ENCODE peak calls at places on chromosomes 11 and 22, in nine cellular contexts. One of them, this sample, is unnamed.

GRCh38 chr11:16925495-16926065 is 88.6 kb downstream of the PLEKHA7 start:
- DNase-seq in upper lobe of right lung: peak
- DNase-seq in GM23248: peak
- DNase-seq in activated T-helper 1 cell treated with anti-CD3 and anti-CD28 coated beads, Interleukin-12 subunit alpha, Interleukin-12 subunit beta, Interleukin-2, Interleukin-4 antibody, amounts not matched to agents 30 ng/mL and 10 ng/mL and 1 ng/mL, durations not matched to agents 14 hours and 24 hours and 36 hours: no peak
- DNase-seq in NCI-H2029: peak
- DNase-seq in activated effector memory CD4-positive, alpha-beta T cell treated with Interleukin-2 at 50 U/mL for 16 hours: peak
- DNase-seq in hippocampal formation: no peak
- DNase-seq in NCI-H1694: no peak
- DNase-seq in right lobe of liver: peak
- DNase-seq in this sample: peak

GRCh38 chr22:38762607-38763006 is 6.8 kb upstream of the SUN2 start:
- DNase-seq in upper lobe of right lung: no peak
- DNase-seq in GM23248: no peak
- DNase-seq in activated T-helper 1 cell treated with anti-CD3 and anti-CD28 coated beads, Interleukin-12 subunit alpha, Interleukin-12 subunit beta, Interleukin-2, Interleukin-4 antibody, amounts not matched to agents 30 ng/mL and 10 ng/mL and 1 ng/mL, durations not matched to agents 14 hours and 24 hours and 36 hours: no peak
- DNase-seq in NCI-H2029: no peak
- DNase-seq in activated effector memory CD4-positive, alpha-beta T cell treated with Interleukin-2 at 50 U/mL for 16 hours: no peak
- DNase-seq in hippocampal formation: no peak
- DNase-seq in NCI-H1694: no peak
- DNase-seq in right lobe of liver: no peak
- DNase-seq in this sample: no peak

GRCh38 chr11:125945797-125946520 is at the start of gene VSIG10L2:
- DNase-seq in upper lobe of right lung: peak
- DNase-seq in GM23248: no peak
- DNase-seq in activated T-helper 1 cell treated with anti-CD3 and anti-CD28 coated beads, Interleukin-12 subunit alpha, Interleukin-12 subunit beta, Interleukin-2, Interleukin-4 antibody, amounts not matched to agents 30 ng/mL and 10 ng/mL and 1 ng/mL, durations not matched to agents 14 hours and 24 hours and 36 hours: no peak
- DNase-seq in NCI-H2029: no peak
- DNase-seq in activated effector memory CD4-positive, alpha-beta T cell treated with Interleukin-2 at 50 U/mL for 16 hours: no peak
- DNase-seq in hippocampal formation: no peak
- DNase-seq in NCI-H1694: no peak
- DNase-seq in right lobe of liver: no peak
- DNase-seq in this sample: no peak

GRCh38 chr11:14554959-14555358 is 34.8 kb upstream of the PSMA1 start:
- DNase-seq in upper lobe of right lung: no peak
- DNase-seq in GM23248: no peak
- DNase-seq in activated T-helper 1 cell treated with anti-CD3 and anti-CD28 coated beads, Interleukin-12 subunit alpha, Interleukin-12 subunit beta, Interleukin-2, Interleukin-4 antibody, amounts not matched to agents 30 ng/mL and 10 ng/mL and 1 ng/mL, durations not matched to agents 14 hours and 24 hours and 36 hours: peak
- DNase-seq in NCI-H2029: no peak
- DNase-seq in activated effector memory CD4-positive, alpha-beta T cell treated with Interleukin-2 at 50 U/mL for 16 hours: no peak
- DNase-seq in hippocampal formation: no peak
- DNase-seq in NCI-H1694: no peak
- DNase-seq in right lobe of liver: no peak
- DNase-seq in this sample: peak

GRCh38 chr11:94132152-94132558 is 3.5 kb downstream of the PANX1 start:
- DNase-seq in upper lobe of right lung: no peak
- DNase-seq in GM23248: peak
- DNase-seq in activated T-helper 1 cell treated with anti-CD3 and anti-CD28 coated beads, Interleukin-12 subunit alpha, Interleukin-12 subunit beta, Interleukin-2, Interleukin-4 antibody, amounts not matched to agents 30 ng/mL and 10 ng/mL and 1 ng/mL, durations not matched to agents 14 hours and 24 hours and 36 hours: no peak
- DNase-seq in NCI-H2029: no peak
- DNase-seq in activated effector memory CD4-positive, alpha-beta T cell treated with Interleukin-2 at 50 U/mL for 16 hours: no peak
- DNase-seq in hippocampal formation: no peak
- DNase-seq in NCI-H1694: no peak
- DNase-seq in right lobe of liver: no peak
- DNase-seq in this sample: no peak

GRCh38 chr11:32266611-32267010 is 168.7 kb downstream of the WT1 start:
- DNase-seq in upper lobe of right lung: no peak
- DNase-seq in GM23248: no peak
- DNase-seq in activated T-helper 1 cell treated with anti-CD3 and anti-CD28 coated beads, Interleukin-12 subunit alpha, Interleukin-12 subunit beta, Interleukin-2, Interleukin-4 antibody, amounts not matched to agents 30 ng/mL and 10 ng/mL and 1 ng/mL, durations not matched to agents 14 hours and 24 hours and 36 hours: no peak
- DNase-seq in NCI-H2029: no peak
- DNase-seq in activated effector memory CD4-positive, alpha-beta T cell treated with Interleukin-2 at 50 U/mL for 16 hours: no peak
- DNase-seq in hippocampal formation: no peak
- DNase-seq in NCI-H1694: no peak
- DNase-seq in right lobe of liver: no peak
- DNase-seq in this sample: no peak

GRCh38 chr11:114129699-114130659 is 70.5 kb downstream of the ZBTB16 start:
- DNase-seq in upper lobe of right lung: no peak
- DNase-seq in GM23248: no peak
- DNase-seq in activated T-helper 1 cell treated with anti-CD3 and anti-CD28 coated beads, Interleukin-12 subunit alpha, Interleukin-12 subunit beta, Interleukin-2, Interleukin-4 antibody, amounts not matched to agents 30 ng/mL and 10 ng/mL and 1 ng/mL, durations not matched to agents 14 hours and 24 hours and 36 hours: no peak
- DNase-seq in NCI-H2029: no peak
- DNase-seq in activated effector memory CD4-positive, alpha-beta T cell treated with Interleukin-2 at 50 U/mL for 16 hours: no peak
- DNase-seq in hippocampal formation: no peak
- DNase-seq in NCI-H1694: no peak
- DNase-seq in right lobe of liver: no peak
- DNase-seq in this sample: no peak

GRCh38 chr22:36998620-36999351 is 20.5 kb downstream of the TST start:
- DNase-seq in upper lobe of right lung: no peak
- DNase-seq in GM23248: peak
- DNase-seq in activated T-helper 1 cell treated with anti-CD3 and anti-CD28 coated beads, Interleukin-12 subunit alpha, Interleukin-12 subunit beta, Interleukin-2, Interleukin-4 antibody, amounts not matched to agents 30 ng/mL and 10 ng/mL and 1 ng/mL, durations not matched to agents 14 hours and 24 hours and 36 hours: no peak
- DNase-seq in NCI-H2029: no peak
- DNase-seq in activated effector memory CD4-positive, alpha-beta T cell treated with Interleukin-2 at 50 U/mL for 16 hours: no peak
- DNase-seq in hippocampal formation: no peak
- DNase-seq in NCI-H1694: no peak
- DNase-seq in right lobe of liver: no peak
- DNase-seq in this sample: no peak

GRCh38 chr11:126457817-126458216 is 102.3 kb downstream of the ST3GAL4 start:
- DNase-seq in upper lobe of right lung: no peak
- DNase-seq in GM23248: no peak
- DNase-seq in activated T-helper 1 cell treated with anti-CD3 and anti-CD28 coated beads, Interleukin-12 subunit alpha, Interleukin-12 subunit beta, Interleukin-2, Interleukin-4 antibody, amounts not matched to agents 30 ng/mL and 10 ng/mL and 1 ng/mL, durations not matched to agents 14 hours and 24 hours and 36 hours: no peak
- DNase-seq in NCI-H2029: no peak
- DNase-seq in activated effector memory CD4-positive, alpha-beta T cell treated with Interleukin-2 at 50 U/mL for 16 hours: no peak
- DNase-seq in hippocampal formation: no peak
- DNase-seq in NCI-H1694: no peak
- DNase-seq in right lobe of liver: no peak
- DNase-seq in this sample: no peak

GRCh38 chr11:67266424-67267187 is at the start of gene GRK2:
- DNase-seq in upper lobe of right lung: peak
- DNase-seq in GM23248: peak
- DNase-seq in activated T-helper 1 cell treated with anti-CD3 and anti-CD28 coated beads, Interleukin-12 subunit alpha, Interleukin-12 subunit beta, Interleukin-2, Interleukin-4 antibody, amounts not matched to agents 30 ng/mL and 10 ng/mL and 1 ng/mL, durations not matched to agents 14 hours and 24 hours and 36 hours: no peak
- DNase-seq in NCI-H2029: peak
- DNase-seq in activated effector memory CD4-positive, alpha-beta T cell treated with Interleukin-2 at 50 U/mL for 16 hours: peak
- DNase-seq in hippocampal formation: no peak
- DNase-seq in NCI-H1694: no peak
- DNase-seq in right lobe of liver: peak
- DNase-seq in this sample: peak

GRCh38 chr11:126992804-126993111 is 7.8 kb downstream of the KIRREL3 start:
- DNase-seq in upper lobe of right lung: no peak
- DNase-seq in GM23248: peak
- DNase-seq in activated T-helper 1 cell treated with anti-CD3 and anti-CD28 coated beads, Interleukin-12 subunit alpha, Interleukin-12 subunit beta, Interleukin-2, Interleukin-4 antibody, amounts not matched to agents 30 ng/mL and 10 ng/mL and 1 ng/mL, durations not matched to agents 14 hours and 24 hours and 36 hours: no peak
- DNase-seq in NCI-H2029: no peak
- DNase-seq in activated effector memory CD4-positive, alpha-beta T cell treated with Interleukin-2 at 50 U/mL for 16 hours: no peak
- DNase-seq in hippocampal formation: no peak
- DNase-seq in NCI-H1694: no peak
- DNase-seq in right lobe of liver: no peak
- DNase-seq in this sample: no peak

GRCh38 chr22:43077121-43077877 is 11.9 kb downstream of the TTLL1 start:
- DNase-seq in upper lobe of right lung: no peak
- DNase-seq in GM23248: no peak
- DNase-seq in activated T-helper 1 cell treated with anti-CD3 and anti-CD28 coated beads, Interleukin-12 subunit alpha, Interleukin-12 subunit beta, Interleukin-2, Interleukin-4 antibody, amounts not matched to agents 30 ng/mL and 10 ng/mL and 1 ng/mL, durations not matched to agents 14 hours and 24 hours and 36 hours: no peak
- DNase-seq in NCI-H2029: no peak
- DNase-seq in activated effector memory CD4-positive, alpha-beta T cell treated with Interleukin-2 at 50 U/mL for 16 hours: no peak
- DNase-seq in hippocampal formation: peak
- DNase-seq in NCI-H1694: peak
- DNase-seq in right lobe of liver: peak
- DNase-seq in this sample: no peak

GRCh38 chr22:21791635-21792625 is 56.3 kb upstream of the YPEL1 start:
- DNase-seq in upper lobe of right lung: no peak
- DNase-seq in GM23248: peak
- DNase-seq in activated T-helper 1 cell treated with anti-CD3 and anti-CD28 coated beads, Interleukin-12 subunit alpha, Interleukin-12 subunit beta, Interleukin-2, Interleukin-4 antibody, amounts not matched to agents 30 ng/mL and 10 ng/mL and 1 ng/mL, durations not matched to agents 14 hours and 24 hours and 36 hours: peak
- DNase-seq in NCI-H2029: no peak
- DNase-seq in activated effector memory CD4-positive, alpha-beta T cell treated with Interleukin-2 at 50 U/mL for 16 hours: no peak
- DNase-seq in hippocampal formation: no peak
- DNase-seq in NCI-H1694: no peak
- DNase-seq in right lobe of liver: no peak
- DNase-seq in this sample: no peak

GRCh38 chr11:3165152-3165705 is at the start of gene OSBPL5:
- DNase-seq in upper lobe of right lung: peak
- DNase-seq in GM23248: peak
- DNase-seq in activated T-helper 1 cell treated with anti-CD3 and anti-CD28 coated beads, Interleukin-12 subunit alpha, Interleukin-12 subunit beta, Interleukin-2, Interleukin-4 antibody, amounts not matched to agents 30 ng/mL and 10 ng/mL and 1 ng/mL, durations not matched to agents 14 hours and 24 hours and 36 hours: peak
- DNase-seq in NCI-H2029: no peak
- DNase-seq in activated effector memory CD4-positive, alpha-beta T cell treated with Interleukin-2 at 50 U/mL for 16 hours: peak
- DNase-seq in hippocampal formation: peak
- DNase-seq in NCI-H1694: no peak
- DNase-seq in right lobe of liver: no peak
- DNase-seq in this sample: peak